ENCODE peak calls at places on chromosomes 12 and 14, in five cellular contexts. S, B, G, P and V are unnamed samples. For H3K4me1, the result is how much of the 10 kb centered on the place peaks cover.

GRCh38 chr14:22900088-22900799 is 17.2 kb downstream of the REM2 start:
- DNase-seq in S (no peak), B (no peak), G (no peak), P (no peak), V (peak)

GRCh38 chr14:97977711-97978261 is 1180.6 kb downstream of the VRK1 start:
- DNase-seq in S (peak), B (peak), G (peak), P (peak), V (peak)

GRCh38 chr12:124433906-124434305 is 133.5 kb downstream of the NCOR2 start:
- DNase-seq in S (no peak), B (no peak), G (no peak), P (no peak), V (no peak)

GRCh38 chr12:55930771-55931316 is at the start of gene DGKA:
- DNase-seq in S (no peak), B (peak), G (no peak), P (peak), V (peak)

GRCh38 chr12:5064913-5065490 is 21.3 kb downstream of the KCNA5 start:
- DNase-seq in S (no peak), B (no peak), G (no peak), P (no peak), V (no peak)

GRCh38 chr14:67186789-67187188 is 2.5 kb upstream of the GARIN2 start:
- DNase-seq in S (no peak), B (no peak), G (no peak), P (no peak), V (no peak)

GRCh38 chr12:76863005-76863670 is 15.7 kb downstream of the CSRP2 start:
- DNase-seq in S (no peak), B (no peak), G (no peak), P (no peak), V (no peak)

GRCh38 chr12:55932546-55932919 is 1.6 kb downstream of the DGKA start:
- DNase-seq in S (no peak), B (no peak), G (no peak), P (no peak), V (peak)

GRCh38 chr14:80926706-80927384 is 14.7 kb downstream of the CEP128 start:
- DNase-seq in S (no peak), B (no peak), G (no peak), P (no peak), V (no peak)

GRCh38 chr12:132075026-132075713 is 68.9 kb downstream of the DDX51 start:
- DNase-seq in S (no peak), B (no peak), G (no peak), P (no peak), V (no peak)

GRCh38 chr12:70040141-70040540 is 203.1 kb upstream of the CNOT2 start:
- DNase-seq in S (no peak), B (no peak), G (no peak), P (no peak), V (no peak)

GRCh38 chr14:24948261-24948847 is 101.6 kb downstream of the STXBP6 start:
- DNase-seq in S (no peak), B (no peak), G (no peak), P (no peak), V (no peak)

GRCh38 chr14:32224731-32225377 is 21.8 kb upstream of the RNU6-8 start:
- DNase-seq in S (no peak), B (peak), G (no peak), P (peak), V (peak)

GRCh38 chr12:117404203-117404853 is 42.9 kb upstream of the NOS1 start:
- DNase-seq in S (no peak), B (no peak), G (no peak), P (no peak), V (no peak)

GRCh38 chr14:95313707-95314106 is 6.0 kb downstream of the CLMN start:
- DNase-seq in S (peak), B (peak), G (peak), P (peak), V (peak)

GRCh38 chr12:58537278-58537677 is 383.0 kb downstream of the LRIG3 start:
- DNase-seq in S (no peak), B (no peak), G (no peak), P (no peak), V (no peak)

GRCh38 chr12:45725631-45726593 is 3.6 kb upstream of the ARID2 start:
- DNase-seq in S (no peak), B (no peak), G (no peak), P (no peak), V (peak)

GRCh38 chr12:61095131-61095530 is 1165.1 kb upstream of the USP15 start:
- DNase-seq in S (no peak), B (no peak), G (no peak), P (no peak), V (no peak)

GRCh38 chr14:90568405-90568804 is 171.6 kb downstream of the CALM1 start:
- DNase-seq in S (no peak), B (peak), G (no peak), P (no peak), V (no peak)

GRCh38 chr12:3061129-3061857 is 15.9 kb upstream of the TSPAN9 start:
- DNase-seq in S (no peak), B (no peak), G (no peak), P (no peak), V (no peak)

GRCh38 chr12:62695696-62696095 is 229.1 kb downstream of the MON2 start:
- DNase-seq in S (no peak), B (no peak), G (no peak), P (no peak), V (no peak)

GRCh38 chr12:24950231-24950834 is 1.4 kb upstream of the BCAT1 start:
- DNase-seq in S (no peak), B (no peak), G (no peak), P (no peak), V (no peak)

GRCh38 chr14:103748539-103748867 is 32.9 kb downstream of the ZFYVE21 start:
- DNase-seq in S (no peak), B (peak), G (no peak), P (no peak), V (no peak)

GRCh38 chr12:98453070-98453469 is 62.3 kb upstream of the TMPO start:
- DNase-seq in S (no peak), B (no peak), G (no peak), P (no peak), V (no peak)

GRCh38 chr12:83318386-83318971 is 631.8 kb downstream of the TMTC2 start:
- DNase-seq in S (no peak), B (no peak), G (no peak), P (no peak), V (no peak)

GRCh38 chr14:53896773-53897172 is 59.9 kb downstream of the BMP4 start:
- DNase-seq in S (no peak), B (no peak), G (no peak), P (no peak), V (no peak)

GRCh38 chr14:100554082-100554677 is 33.0 kb downstream of the BEGAIN start:
- DNase-seq in S (peak), B (no peak), G (no peak), P (peak), V (peak)

GRCh38 chr12:80040075-80040738 is 59.1 kb upstream of the OTOGL start:
- DNase-seq in S (no peak), B (no peak), G (no peak), P (no peak), V (no peak)

GRCh38 chr12:115511971-115512370 is 765.5 kb downstream of the MED13L start:
- DNase-seq in S (no peak), B (no peak), G (no peak), P (no peak), V (no peak)

GRCh38 chr12:94570161-94570560 is 80.2 kb downstream of the TMCC3 start:
- DNase-seq in S (no peak), B (no peak), G (no peak), P (no peak), V (peak)

GRCh38 chr12:30853561-30854133 is 72.9 kb upstream of the TSPAN11 start:
- DNase-seq in S (no peak), B (no peak), G (no peak), P (no peak), V (no peak)

GRCh38 chr12:905273-906076 is 44.0 kb downstream of the RAD52 start:
- DNase-seq in S (no peak), B (no peak), G (no peak), P (no peak), V (peak)

GRCh38 chr12:65882504-65882903 is 58.2 kb downstream of the HMGA2 start:
- DNase-seq in S (no peak), B (no peak), G (no peak), P (no peak), V (no peak)

GRCh38 chr12:65885312-65885711 is 61.0 kb downstream of the HMGA2 start:
- DNase-seq in S (no peak), B (no peak), G (no peak), P (no peak), V (no peak)

GRCh38 chr12:65889144-65889880 is 65.0 kb downstream of the HMGA2 start:
- DNase-seq in S (no peak), B (no peak), G (no peak), P (no peak), V (no peak)

GRCh38 chr12:65886996-65887395 is 62.7 kb downstream of the HMGA2 start:
- DNase-seq in S (no peak), B (no peak), G (no peak), P (no peak), V (no peak)

GRCh38 chr12:65885716-65886115 is 61.4 kb downstream of the HMGA2 start:
- DNase-seq in S (no peak), B (no peak), G (no peak), P (no peak), V (no peak)
- H3K4me1 ChIP-seq in S (under half), B (under half), G (under half), P (under half), V (under half)

GRCh38 chr14:42927313-42927712 is 1320.6 kb downstream of the LRFN5 start:
- DNase-seq in S (no peak), B (no peak), G (no peak), P (no peak), V (no peak)
- H3K4me3 ChIP-seq in S (no peak), B (no peak), G (no peak), P (no peak), V (no peak)

GRCh38 chr14:92696356-92696755 is 52.1 kb downstream of the LGMN start:
- DNase-seq in S (peak), B (no peak), G (no peak), P (no peak), V (no peak)
- H3K4me1 ChIP-seq in S (under half), B (under half), G (under half), P (under half), V (under half)

GRCh38 chr12:130160306-130160705 is 2.0 kb upstream of the FZD10 start:
- DNase-seq in S (no peak), B (no peak), G (no peak), P (no peak), V (no peak)

GRCh38 chr12:130162771-130163460 is 652 bp downstream of the FZD10 start:
- DNase-seq in S (peak), B (no peak), G (no peak), P (no peak), V (no peak)

GRCh38 chr12:130162267-130162666 is at the start of gene FZD10:
- DNase-seq in S (peak), B (no peak), G (no peak), P (peak), V (no peak)

GRCh38 chr12:130160711-130161231 is 1.5 kb upstream of the FZD10 start:
- DNase-seq in S (peak), B (no peak), G (no peak), P (no peak), V (no peak)

GRCh38 chr12:130161261-130162231 is 718 bp upstream of the FZD10 start:
- DNase-seq in S (peak), B (no peak), G (no peak), P (peak), V (no peak)
- H3K4me3 ChIP-seq in S (peak), B (peak), G (peak), P (peak), V (peak)

GRCh38 chr12:7012024-7012607 is 6.2 kb downstream of the LPCAT3 start:
- DNase-seq in S (no peak), B (no peak), G (no peak), P (no peak), V (peak)
- H3K4me1 ChIP-seq in S (under half), B (under half), G (under half), P (half or more), V (under half)

DNA sequence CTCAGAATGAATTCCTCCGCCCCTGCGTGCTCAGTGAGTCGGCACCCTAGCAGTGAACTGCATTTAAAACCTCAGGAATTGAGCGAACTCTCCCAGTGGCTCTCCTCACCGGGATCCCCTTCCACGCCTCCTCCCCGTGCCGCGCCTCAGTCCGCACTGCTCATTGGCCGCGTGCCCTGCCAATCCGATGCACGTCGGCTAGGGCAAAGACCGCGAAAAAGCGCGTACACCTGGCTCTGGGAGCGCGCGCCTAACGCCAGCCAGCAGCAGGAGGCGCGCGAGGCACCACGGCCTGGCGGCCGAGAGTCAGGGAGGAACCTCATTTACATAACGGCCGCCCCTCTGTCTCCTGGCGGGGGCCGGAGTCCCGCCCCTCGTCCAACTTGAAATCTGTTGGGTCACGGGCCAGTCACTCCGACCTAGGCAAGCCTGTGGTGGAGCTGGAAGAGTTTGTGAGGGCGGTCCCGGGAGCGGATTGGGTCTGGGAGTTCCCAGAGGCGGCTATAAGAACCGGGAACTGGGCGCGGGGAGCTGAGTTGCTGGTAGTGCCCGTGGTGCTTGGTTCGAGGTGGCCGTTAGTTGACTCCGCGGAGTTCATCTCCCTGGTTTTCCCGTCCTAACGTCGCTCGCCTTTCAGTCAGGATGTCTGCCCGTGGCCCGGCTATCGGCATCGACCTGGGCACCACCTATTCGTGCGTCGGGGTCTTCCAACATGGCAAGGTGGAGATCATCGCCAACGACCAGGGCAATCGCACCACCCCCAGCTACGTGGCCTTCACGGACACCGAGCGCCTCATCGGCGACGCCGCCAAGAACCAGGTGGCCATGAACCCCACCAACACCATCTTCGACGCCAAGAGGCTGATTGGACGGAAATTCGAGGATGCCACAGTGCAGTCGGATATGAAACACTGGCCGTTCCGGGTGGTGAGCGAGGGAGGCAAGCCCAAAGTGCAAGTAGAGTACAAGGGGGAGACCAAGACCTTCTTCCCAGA is at the start of gene HSPA2:
- DNase-seq in S (peak), B (peak), G (peak), P (peak), V (peak)
- H3K4me3 ChIP-seq in S (peak), B (peak), G (peak), P (peak), V (peak)

GRCh38 chr14:30759172-30760125 is 114.9 kb upstream of the COCH start:
- DNase-seq in S (no peak), B (no peak), G (no peak), P (no peak), V (no peak)

GRCh38 chr14:30767624-30768023 is 106.7 kb upstream of the COCH start:
- DNase-seq in S (no peak), B (no peak), G (no peak), P (no peak), V (no peak)

GRCh38 chr14:30768791-30769190 is 105.6 kb upstream of the COCH start:
- DNase-seq in S (no peak), B (no peak), G (no peak), P (no peak), V (no peak)

GRCh38 chr14:30763891-30764290 is 110.5 kb upstream of the COCH start:
- DNase-seq in S (no peak), B (no peak), G (no peak), P (no peak), V (no peak)
- H3K4me1 ChIP-seq in S (under half), B (under half), G (under half), P (under half), V (under half)

GRCh38 chr14:74019743-74020142 is 594 bp downstream of the BBOF1 start:
- DNase-seq in S (no peak), B (no peak), G (no peak), P (no peak), V (no peak)
- H3K4me3 ChIP-seq in S (peak), B (peak), G (peak), P (peak), V (peak)

GRCh38 chr12:12507121-12507520 is 55.5 kb downstream of the DUSP16 start:
- DNase-seq in S (no peak), B (no peak), G (no peak), P (no peak), V (no peak)

GRCh38 chr12:12508612-12509011 is 54.1 kb downstream of the DUSP16 start:
- DNase-seq in S (no peak), B (no peak), G (no peak), P (no peak), V (no peak)

GRCh38 chr12:12511895-12512674 is 50.6 kb downstream of the DUSP16 start:
- DNase-seq in S (no peak), B (no peak), G (no peak), P (no peak), V (no peak)

GRCh38 chr12:12511021-12511783 is 51.5 kb downstream of the DUSP16 start:
- DNase-seq in S (no peak), B (no peak), G (no peak), P (no peak), V (no peak)

DNA sequence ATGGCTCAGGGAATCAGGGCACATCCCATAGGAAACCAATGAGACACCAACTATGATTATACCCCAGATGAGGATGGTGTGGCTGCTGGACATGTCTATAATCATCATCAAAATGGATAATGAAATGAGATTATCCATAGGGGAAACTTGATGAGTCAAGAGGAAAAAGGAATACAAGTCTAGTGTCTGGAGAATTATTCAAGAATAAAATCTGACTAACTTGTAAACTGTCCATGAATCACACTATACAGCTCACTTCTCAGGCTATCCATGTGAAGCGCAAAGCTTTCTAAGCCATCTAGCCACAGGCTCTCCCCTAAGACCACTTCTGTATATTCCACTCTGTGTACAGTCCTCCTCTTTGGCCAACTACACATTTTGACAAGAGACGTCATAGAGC is 52.5 kb downstream of the DUSP16 start:
- DNase-seq in S (no peak), B (no peak), G (no peak), P (no peak), V (no peak)
- H3K4me1 ChIP-seq in S (under half), B (under half), G (under half), P (half or more), V (under half)